ENCODE peak calls at places on chromosomes 12 and 14, in ten cellular contexts. T is heart left ventricle, S is DND-41, C is lower lobe of right lung, D is esophagus squamous epithelium, W is mammary epithelial cell, P is thoracic aorta, V is pancreas, Y is Peyer's patch, M is tibial artery. B is an unnamed sample. For H3K4me1 and H3K27me3, the result is how much of the 10 kb centered on the place peaks cover.

GRCh38 chr14:30234966-30235365 is 307.3 kb upstream of the PRKD1 start:
- DNase-seq in V (no peak), D (no peak), Y (no peak), M (no peak), S (no peak), C (no peak), P (no peak), W (no peak), T (no peak), B (no peak)

GRCh38 chr12:26043139-26044006 is 81.5 kb downstream of the BHLHE41 start:
- DNase-seq in M (no peak), W (no peak), Y (no peak), D (no peak), T (no peak), C (no peak), V (no peak), S (no peak), P (no peak), B (no peak)

GRCh38 chr12:116594325-116595038 is 35.3 kb downstream of the MAP1LC3B2 start:
- DNase-seq in V (no peak), C (peak), P (no peak), W (no peak), T (peak), D (no peak), Y (no peak), S (peak), M (peak), B (peak)

GRCh38 chr14:37584211-37585100 is 10.6 kb downstream of the FOXA1 start:
- DNase-seq in P (no peak), V (no peak), W (no peak), D (no peak), M (no peak), S (no peak), C (no peak), Y (peak), T (no peak), B (peak)

GRCh38 chr12:55816876-55817351 is 610 bp downstream of the SARNP start:
- DNase-seq in W (no peak), M (no peak), Y (no peak), S (no peak), C (no peak), D (no peak), V (no peak), T (no peak), P (no peak), B (no peak)

GRCh38 chr12:125346361-125346760 is 281.1 kb downstream of the AACS start:
- DNase-seq in S (no peak), M (no peak), C (no peak), P (no peak), T (no peak), Y (no peak), W (no peak), V (no peak), D (no peak), B (no peak)

GRCh38 chr12:4274396-4274959 is 916 bp downstream of the CCND2 start:
- DNase-seq in Y (peak), P (no peak), M (no peak), W (peak), T (peak), V (no peak), D (no peak), C (no peak), S (peak), B (no peak)

GRCh38 chr14:61355892-61356325 is 34.5 kb downstream of the PRKCH start:
- DNase-seq in W (peak), C (peak), T (peak), P (no peak), S (no peak), Y (no peak), V (peak), M (peak), D (no peak), B (no peak)

GRCh38 chr12:115223322-115223721 is 539.3 kb upstream of the TBX3 start:
- DNase-seq in T (no peak), V (no peak), W (peak), P (no peak), M (no peak), S (no peak), Y (no peak), C (no peak), D (no peak), B (no peak)

GRCh38 chr12:132354211-132354981 is 25.0 kb upstream of the GALNT9 start:
- DNase-seq in D (no peak), M (no peak), W (no peak), P (no peak), Y (no peak), C (peak), S (no peak), V (no peak), T (no peak), B (peak)

DNA sequence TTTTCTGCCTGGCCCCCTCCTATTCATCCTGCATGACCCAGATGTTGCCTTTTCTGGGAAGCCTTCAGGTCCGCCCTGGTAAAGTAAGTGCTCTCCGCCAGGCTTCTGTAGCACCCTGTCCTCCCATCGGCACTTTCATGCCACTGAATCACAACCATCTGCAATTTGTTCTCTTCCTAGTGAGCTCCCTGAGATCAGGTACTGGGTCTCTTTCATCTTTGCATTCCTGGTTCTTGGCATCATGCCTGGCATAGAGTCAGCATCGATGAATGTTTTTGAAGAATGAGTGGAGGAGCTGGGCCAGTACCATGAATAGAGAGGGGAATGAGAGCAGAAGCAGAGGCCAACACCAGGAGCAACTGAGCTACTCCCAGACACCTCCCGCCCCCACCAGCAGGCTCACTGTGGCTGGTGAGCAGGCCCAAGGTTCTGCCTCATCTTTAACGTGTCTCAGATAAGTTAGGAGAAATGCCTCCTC is 13.1 kb downstream of the ZDHHC22 start:
- DNase-seq in D (no peak), Y (no peak), M (no peak), W (peak), V (peak), C (no peak), P (no peak), S (no peak), T (no peak), B (no peak)
- H3K27ac ChIP-seq in D (no peak), Y (no peak), M (no peak), W (no peak), V (no peak), C (no peak), P (no peak), S (no peak), T (no peak), B (no peak)

GRCh38 chr14:91399868-91400640 is 17.6 kb downstream of the CCDC88C start:
- DNase-seq in Y (peak), S (no peak), T (no peak), P (no peak), V (peak), D (no peak), M (no peak), W (no peak), C (no peak), B (no peak)
- H3K4me1 ChIP-seq in Y (half or more), S (under half), T (half or more), P (under half), V (under half), D (under half), M (under half), W (under half), C (half or more), B (under half)

GRCh38 chr12:119383206-119383605 is 48.7 kb downstream of the CCDC60 start:
- DNase-seq in W (no peak), Y (no peak), S (no peak), D (no peak), C (no peak), P (no peak), T (no peak), V (no peak), M (no peak), B (no peak)
- H3K27me3 ChIP-seq in W (under half), Y (under half), S (under half), D (under half), C (under half), P (under half), T (under half), V (under half), M (under half), B (under half)

GRCh38 chr14:92528486-92529100 is 15.0 kb downstream of the RIN3 start:
- DNase-seq in M (no peak), W (no peak), T (no peak), P (no peak), S (no peak), V (no peak), D (no peak), Y (no peak), C (no peak), B (peak)

GRCh38 chr14:92529895-92530294 is 16.3 kb downstream of the RIN3 start:
- DNase-seq in P (no peak), S (no peak), D (no peak), W (no peak), Y (no peak), C (no peak), T (no peak), V (no peak), M (no peak), B (no peak)

GRCh38 chr14:92524603-92525185 is 11.1 kb downstream of the RIN3 start:
- DNase-seq in C (no peak), D (no peak), S (no peak), T (no peak), Y (no peak), M (no peak), V (no peak), P (no peak), W (no peak), B (peak)

GRCh38 chr14:92525318-92526095 is 11.9 kb downstream of the RIN3 start:
- DNase-seq in P (no peak), C (no peak), W (no peak), V (no peak), D (no peak), S (no peak), M (no peak), T (no peak), Y (no peak), B (peak)

DNA sequence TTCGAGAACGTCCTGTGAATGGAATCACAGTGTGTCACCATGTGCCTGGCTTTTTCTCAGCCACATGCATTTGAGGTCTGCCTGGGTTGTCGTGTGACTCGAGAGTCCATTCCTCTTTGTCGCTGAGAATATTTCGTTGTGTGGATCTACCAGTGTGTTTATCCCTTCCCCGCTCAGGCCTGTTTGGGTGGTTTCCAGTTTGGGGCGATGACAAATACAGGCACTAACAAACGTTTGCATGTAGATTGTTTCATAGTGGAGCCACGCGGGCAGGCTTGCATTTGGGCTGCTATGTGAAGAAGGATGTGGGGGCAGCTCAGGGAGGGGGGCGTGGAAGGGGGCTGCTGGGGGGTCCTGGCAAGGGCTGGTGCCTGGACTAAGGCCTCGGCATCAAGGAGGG is 14.1 kb downstream of the RIN3 start:
- DNase-seq in P (no peak), T (no peak), D (no peak), W (no peak), M (no peak), C (no peak), V (no peak), Y (no peak), S (no peak), B (peak)
- H3K27ac ChIP-seq in P (no peak), T (no peak), D (no peak), W (no peak), M (no peak), C (no peak), V (no peak), Y (peak), S (no peak), B (no peak)

GRCh38 chr14:64518229-64518628 is 13.7 kb downstream of the ZBTB1 start:
- DNase-seq in S (no peak), Y (no peak), D (no peak), C (no peak), M (no peak), P (no peak), T (no peak), W (no peak), V (no peak), B (no peak)
- H3K4me1 ChIP-seq in S (under half), Y (under half), D (under half), C (under half), M (under half), P (under half), T (under half), W (under half), V (under half), B (under half)